ENCODE peak calls at places on chromosomes 3 and 15, in nine cellular contexts. H is prostate gland; P is AML-193; R is Ammon's horn; D is NCI-H1436; O is tibial artery; F is AG08395; J is RWPE1; V is activated naive CD8-positive, alpha-beta T cell treated with anti-CD3 and anti-CD28 coated beads, Interleukin-2, amount 50 U/mL, for 24 hours. Z is an unnamed sample.

GRCh38 chr3:180117381-180118163 is 80.8 kb upstream of the PEX5L start:
- DNase-seq in H (no peak), P (no peak), R (no peak), D (no peak), O (no peak), F (no peak), J (no peak), V (no peak), Z (no peak)

GRCh38 chr15:41276821-41277220 is 45.8 kb downstream of the CHP1 start:
- DNase-seq in H (no peak), P (no peak), R (no peak), D (no peak), O (no peak), F (no peak), J (no peak), V (no peak), Z (no peak)

GRCh38 chr3:116647955-116648354 is 61.6 kb upstream of the TUSC7 start:
- DNase-seq in H (no peak), P (no peak), R (no peak), D (no peak), O (no peak), F (no peak), J (no peak), V (no peak), Z (no peak)

GRCh38 chr15:68224108-68224507 is 5.4 kb downstream of the CLN6 start:
- DNase-seq in H (no peak), P (no peak), R (no peak), D (no peak), O (no peak), F (no peak), J (no peak), V (no peak), Z (no peak)

GRCh38 chr3:16888785-16889607 is 4.2 kb downstream of the PLCL2 start:
- DNase-seq in H (no peak), P (no peak), R (no peak), D (no peak), O (no peak), F (no peak), J (no peak), V (no peak), Z (no peak)

GRCh38 chr3:165713479-165713878 is 123.7 kb downstream of the BCHE start:
- DNase-seq in H (no peak), P (no peak), R (no peak), D (no peak), O (no peak), F (no peak), J (no peak), V (no peak), Z (no peak)

GRCh38 chr3:56673781-56674457 is 9.1 kb downstream of the TASOR start:
- DNase-seq in H (no peak), P (peak), R (no peak), D (no peak), O (no peak), F (no peak), J (no peak), V (no peak), Z (no peak)

GRCh38 chr3:139129892-139130291 is 85.2 kb upstream of the PRR23C start:
- DNase-seq in H (no peak), P (no peak), R (no peak), D (no peak), O (no peak), F (no peak), J (no peak), V (no peak), Z (no peak)

GRCh38 chr3:34856577-34856976 is 782.7 kb upstream of the ARPP21 start:
- DNase-seq in H (no peak), P (no peak), R (no peak), D (no peak), O (no peak), F (no peak), J (no peak), V (no peak), Z (no peak)

GRCh38 chr15:28260722-28261121 is 61.3 kb downstream of the HERC2 start:
- DNase-seq in H (no peak), P (no peak), R (no peak), D (no peak), O (no peak), F (no peak), J (no peak), V (no peak), Z (peak)

GRCh38 chr3:77935418-77935817 is 895.5 kb downstream of the ROBO2 start:
- DNase-seq in H (no peak), P (no peak), R (no peak), D (no peak), O (no peak), F (no peak), J (peak), V (no peak), Z (no peak)

GRCh38 chr15:98744506-98744905 is 96.2 kb downstream of the IGF1R start:
- DNase-seq in H (no peak), P (no peak), R (no peak), D (no peak), O (no peak), F (no peak), J (no peak), V (no peak), Z (no peak)

GRCh38 chr15:81284256-81285031 is 39.5 kb downstream of the STARD5 start:
- DNase-seq in H (no peak), P (peak), R (peak), D (no peak), O (no peak), F (no peak), J (no peak), V (no peak), Z (no peak)